ENCODE peak calls at places on chromosome 14, in seven cellular contexts. M is ovary; O is fibroblast of lung; W is CD4-positive, CD25-positive, alpha-beta regulatory T cell; U is stomach; R is body of pancreas; V is psoas muscle. Y is an unnamed sample.

GRCh38 chr14:32468955-32469354 is 139.9 kb downstream of the AKAP6 start:
- DNase-seq in U (no peak), W (no peak), M (no peak), R (peak; percentile 7), O (peak; percentile 76), V (no peak), Y (peak; percentile 61)

GRCh38 chr14:92544051-92544730 is 30.6 kb downstream of the RIN3 start:
- DNase-seq in V (no peak), M (no peak), O (no peak), U (no peak), R (no peak), W (no peak), Y (no peak)

GRCh38 chr14:84686550-84686949 is 843.4 kb upstream of the FLRT2 start:
- DNase-seq in O (peak; percentile 0), R (no peak), W (no peak), V (no peak), M (no peak), U (no peak), Y (no peak)

GRCh38 chr14:60807971-60808370 is 73.4 kb downstream of the MNAT1 start:
- DNase-seq in V (no peak), W (no peak), R (no peak), O (peak; percentile 16), M (no peak), U (no peak), Y (no peak)

GRCh38 chr14:100709252-100709955 is 17.3 kb upstream of the DLK1 start:
- DNase-seq in U (no peak), V (no peak), W (no peak), R (peak; percentile 21), O (peak; percentile 29), M (peak; percentile 82), Y (no peak)

GRCh38 chr14:24984846-24985589 is 64.9 kb downstream of the STXBP6 start:
- DNase-seq in U (peak; percentile 39), W (no peak), O (no peak), R (peak; percentile 57), M (no peak), V (no peak), Y (no peak)

GRCh38 chr14:30621354-30621953 is 665 bp upstream of the SCFD1 start:
- DNase-seq in R (peak; percentile 22), W (peak; percentile 46), O (peak; percentile 29), M (no peak), V (no peak), U (no peak), Y (no peak)

GRCh38 chr14:22391908-22392307 is 197.1 kb downstream of the DAD1 start:
- DNase-seq in V (no peak), R (peak; percentile 79), M (peak; percentile 38), O (peak; percentile 70), W (no peak), U (peak; percentile 74), Y (no peak)

GRCh38 chr14:33871394-33871793 is 79.5 kb downstream of the EGLN3 start:
- DNase-seq in V (no peak), U (no peak), W (no peak), O (no peak), M (no peak), R (no peak), Y (no peak)

DNA sequence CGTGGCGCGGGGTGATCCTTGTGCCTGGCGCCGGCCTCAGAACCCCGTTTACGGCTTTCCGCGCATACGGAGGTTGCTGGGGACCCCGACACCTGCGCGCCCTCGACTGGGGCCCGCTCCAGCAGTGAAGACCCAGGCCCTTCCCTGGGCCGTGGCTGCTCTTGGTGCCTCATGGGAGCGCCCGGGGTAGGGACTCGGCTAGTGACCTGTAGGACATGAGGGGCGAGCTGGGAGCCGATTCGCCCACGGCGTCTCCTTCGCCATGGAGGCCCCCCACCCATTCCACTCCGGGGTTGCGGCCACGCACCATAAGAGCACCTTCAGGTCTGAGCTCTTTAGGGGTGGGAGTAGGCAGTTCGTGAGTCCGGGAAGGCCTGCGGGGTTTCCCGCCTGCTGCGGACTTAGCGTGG is 14.2 kb upstream of the PAX9 start:
- DNase-seq in O (no peak), M (no peak), R (no peak), W (no peak), U (no peak), V (no peak), Y (no peak)
- H3K27me3 ChIP-seq in O (peaks cover 46% of the 10 kb centered on the region), M (no peaks in the 10 kb centered on the region), R (no peaks in the 10 kb centered on the region), W (peaks cover 33% of the 10 kb centered on the region), U (peaks cover 9% of the 10 kb centered on the region), V (peaks cover 84% of the 10 kb centered on the region), Y (peaks cover 31% of the 10 kb centered on the region)

GRCh38 chr14:71628433-71628832 is 303.8 kb upstream of the RGS6 start:
- DNase-seq in R (no peak), O (no peak), M (no peak), U (no peak), V (no peak), W (no peak), Y (no peak)

GRCh38 chr14:71629250-71629649 is 303.0 kb upstream of the RGS6 start:
- DNase-seq in U (no peak), V (no peak), M (no peak), R (no peak), O (no peak), W (no peak), Y (no peak)

GRCh38 chr14:71625175-71625574 is 307.1 kb upstream of the RGS6 start:
- DNase-seq in R (no peak), O (no peak), U (no peak), M (no peak), W (no peak), V (no peak), Y (no peak)

GRCh38 chr14:71623939-71624338 is 308.3 kb upstream of the RGS6 start:
- DNase-seq in W (no peak), R (no peak), O (no peak), M (no peak), V (no peak), U (no peak), Y (no peak)

DNA sequence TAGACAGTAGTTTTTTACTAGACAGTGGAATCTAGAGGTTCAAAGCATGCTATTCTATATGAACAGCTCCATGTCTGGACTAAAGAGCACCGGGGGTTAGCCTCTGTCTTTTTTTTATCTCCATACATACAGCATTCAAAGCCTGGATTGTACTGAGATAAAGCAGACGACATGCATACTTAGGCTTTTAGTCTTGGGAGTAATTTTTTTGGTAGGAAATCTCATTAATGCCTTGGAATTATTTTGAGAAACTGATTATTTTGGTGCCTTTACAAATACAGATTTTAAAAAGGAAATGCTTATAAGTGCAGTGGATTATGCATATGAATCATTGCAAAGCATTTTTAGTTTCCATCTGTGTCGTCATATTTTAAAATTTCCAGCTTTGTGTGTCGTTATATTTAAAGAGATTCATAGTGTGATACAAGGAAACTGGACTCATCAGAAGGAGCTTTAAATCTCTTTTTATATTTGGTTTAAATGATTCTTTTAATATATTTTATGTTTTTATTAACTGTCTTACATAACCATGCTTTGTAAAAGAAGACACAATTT is 305.9 kb upstream of the RGS6 start:
- DNase-seq in O (no peak), U (no peak), R (no peak), V (no peak), W (no peak), M (no peak), Y (no peak)
- H3K4me3 ChIP-seq in O (no peak overlapping the region), U (no peak overlapping the region), R (no peak overlapping the region), V (no peak overlapping the region), W (no peak overlapping the region), M (no peak overlapping the region), Y (no peak overlapping the region)

GRCh38 chr14:104639481-104639880 is 34.9 kb upstream of the TMEM179 start:
- DNase-seq in V (no peak), R (no peak), O (no peak), M (no peak), U (no peak), W (no peak), Y (no peak)
- H3K27me3 ChIP-seq in V (peaks cover 34% of the 10 kb centered on the region), R (no peaks in the 10 kb centered on the region), O (no peaks in the 10 kb centered on the region), M (no peaks in the 10 kb centered on the region), U (no peaks in the 10 kb centered on the region), W (no peaks in the 10 kb centered on the region), Y (peaks cover 2% of the 10 kb centered on the region)

DNA sequence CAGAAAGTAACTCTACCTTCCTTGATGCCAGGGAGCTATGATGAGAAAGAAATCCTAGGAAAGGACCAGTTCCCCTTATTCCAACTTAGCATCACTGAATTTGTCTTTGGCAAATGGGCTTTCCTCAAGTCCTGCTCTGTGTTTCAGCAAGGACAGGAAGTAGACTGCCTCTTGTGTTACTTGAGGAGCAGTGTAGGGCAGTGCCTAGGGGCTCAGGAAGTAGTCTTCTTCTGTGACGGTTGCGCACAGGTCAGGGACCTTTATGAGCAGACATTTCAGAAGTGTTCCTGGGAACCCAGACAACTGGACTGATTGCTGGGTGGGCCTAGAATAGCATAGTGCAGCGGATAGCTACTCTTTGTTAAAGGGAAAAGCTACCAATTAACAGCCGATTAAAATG is 2.7 kb downstream of the LGALS3 start:
- DNase-seq in U (no peak), V (no peak), R (no peak), M (no peak), W (peak; percentile 72), O (no peak), Y (no peak)
- H3K4me3 ChIP-seq in U (peak overlapping the region; percentile 76), V (peak overlapping the region; percentile 79), R (no peak overlapping the region), M (no peak overlapping the region), W (peak overlapping the region; percentile 40), O (peak overlapping the region; percentile 98), Y (no peak overlapping the region)

DNA sequence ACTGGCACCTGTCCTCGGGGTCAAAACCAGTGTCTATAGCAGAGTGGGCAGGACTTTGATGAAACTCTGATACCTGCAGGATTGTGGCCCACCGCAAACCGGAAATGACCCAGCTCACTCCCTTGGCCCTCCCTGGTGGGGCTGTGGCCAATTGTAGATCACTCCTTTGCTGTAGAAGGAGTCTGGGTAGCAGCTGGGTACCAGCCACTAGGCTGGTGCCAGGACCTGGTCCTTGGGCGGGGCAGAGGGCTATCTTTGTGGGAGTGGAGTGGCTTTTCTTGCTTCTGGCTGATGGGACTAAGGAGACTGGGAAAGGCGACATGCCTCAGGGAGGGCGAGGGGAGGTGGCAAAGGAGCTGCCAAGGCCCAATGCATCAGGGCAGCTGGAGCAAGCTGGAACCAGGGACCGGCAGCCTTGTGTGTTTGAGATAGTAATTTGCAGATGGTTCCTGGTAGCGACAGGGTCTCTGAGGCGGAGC is 435 bp upstream of the TMEM63C start:
- DNase-seq in U (no peak), W (no peak), O (no peak), V (no peak), R (no peak), M (no peak), Y (no peak)
- H3K27me3 ChIP-seq in U (no peaks in the 10 kb centered on the region), W (peaks cover 4% of the 10 kb centered on the region), O (peaks cover 18% of the 10 kb centered on the region), V (peaks cover 31% of the 10 kb centered on the region), R (no peaks in the 10 kb centered on the region), M (no peaks in the 10 kb centered on the region), Y (peaks cover 15% of the 10 kb centered on the region)

GRCh38 chr14:71321556-71322315 is 414.5 kb downstream of the PCNX1 start:
- DNase-seq in W (no peak), V (no peak), U (no peak), M (no peak), O (peak; percentile 74), R (peak; percentile 26), Y (no peak)

GRCh38 chr14:71320107-71320733 is 413.0 kb downstream of the PCNX1 start:
- DNase-seq in U (peak; percentile 97), M (peak; percentile 97), W (peak; percentile 99), R (peak; percentile 98), V (peak; percentile 96), O (peak; percentile 99), Y (peak; percentile 89)

GRCh38 chr14:71324767-71325272 is 417.6 kb downstream of the PCNX1 start:
- DNase-seq in M (no peak), R (peak; percentile 37), V (no peak), U (no peak), W (peak; percentile 41), O (peak; percentile 39), Y (no peak)

GRCh38 chr14:71320734-71321555 is 413.7 kb downstream of the PCNX1 start:
- DNase-seq in W (peak; percentile 74), M (peak; percentile 76), U (peak; percentile 73), V (peak; percentile 63), R (peak; percentile 63), O (peak; percentile 72), Y (no peak)

GRCh38 chr14:71322660-71323250 is 415.5 kb downstream of the PCNX1 start:
- DNase-seq in O (peak; percentile 56), W (peak; percentile 79), M (no peak), V (no peak), R (peak; percentile 37), U (no peak), Y (no peak)
- H3K4me3 ChIP-seq in O (peak overlapping the region; percentile 96), W (peak overlapping the region; percentile 88), M (no peak overlapping the region), V (peak overlapping the region; percentile 95), R (no peak overlapping the region), U (peak overlapping the region; percentile 79), Y (peak overlapping the region; percentile 92)